ENCODE peak calls at places on chromosomes 11 and 22, in nine cellular contexts. G, N, T, D, S, I, J, A and P are unnamed samples. For H3K27me3, the result is how much of the 10 kb centered on the place peaks cover.

GRCh38 chr11:30489513-30489912 is 96.6 kb downstream of the MPPED2 start:
- DNase-seq in G (no peak), N (no peak), T (no peak), D (no peak), S (no peak), I (no peak), J (no peak), A (no peak), P (no peak)

GRCh38 chr11:73404048-73404447 is 27.8 kb downstream of the RELT start:
- DNase-seq in G (peak), N (no peak), T (peak), D (no peak), S (peak), I (no peak), J (peak), A (peak), P (no peak)

GRCh38 chr22:32824531-32825315 is 23.2 kb downstream of the TIMP3 start:
- DNase-seq in G (peak), N (no peak), T (no peak), D (no peak), S (no peak), I (no peak), J (no peak), A (no peak), P (no peak)

GRCh38 chr22:45475063-45475747 is 27.5 kb upstream of the FBLN1 start:
- DNase-seq in G (no peak), N (no peak), T (no peak), D (no peak), S (no peak), I (no peak), J (no peak), A (peak), P (peak)

GRCh38 chr11:79159657-79160450 is 281.0 kb downstream of the TENM4 start:
- DNase-seq in G (no peak), N (no peak), T (no peak), D (no peak), S (no peak), I (no peak), J (no peak), A (no peak), P (no peak)

GRCh38 chr11:117187799-117188481 is 9.4 kb downstream of the SIDT2 start:
- DNase-seq in G (peak), N (no peak), T (peak), D (no peak), S (no peak), I (peak), J (no peak), A (no peak), P (peak)

GRCh38 chr11:128244896-128245295 is 342.5 kb downstream of the ETS1 start:
- DNase-seq in G (no peak), N (no peak), T (no peak), D (no peak), S (no peak), I (no peak), J (no peak), A (peak), P (no peak)

GRCh38 chr22:20802452-20802851 is 28.5 kb downstream of the SERPIND1 start:
- DNase-seq in G (no peak), N (no peak), T (no peak), D (no peak), S (no peak), I (no peak), J (no peak), A (no peak), P (no peak)

GRCh38 chr11:110527146-110527545 is 97.4 kb downstream of the FDX1 start:
- DNase-seq in G (no peak), N (no peak), T (no peak), D (no peak), S (no peak), I (no peak), J (no peak), A (peak), P (no peak)

GRCh38 chr11:101083334-101083733 is 46.3 kb downstream of the PGR start:
- DNase-seq in G (no peak), N (no peak), T (no peak), D (no peak), S (no peak), I (no peak), J (no peak), A (no peak), P (no peak)

GRCh38 chr11:35549787-35550186 is 24.4 kb upstream of the PAMR1 start:
- DNase-seq in G (no peak), N (no peak), T (no peak), D (no peak), S (no peak), I (no peak), J (peak), A (peak), P (no peak)

GRCh38 chr11:134437821-134438220 is 25.8 kb upstream of the B3GAT1 start:
- DNase-seq in G (peak), N (no peak), T (no peak), D (no peak), S (no peak), I (no peak), J (no peak), A (no peak), P (no peak)

GRCh38 chr11:131111775-131112174 is 195.5 kb upstream of the SNX19 start:
- DNase-seq in G (no peak), N (no peak), T (no peak), D (no peak), S (no peak), I (no peak), J (no peak), A (no peak), P (no peak)

GRCh38 chr11:126476256-126476970 is 120.9 kb downstream of the ST3GAL4 start:
- DNase-seq in G (no peak), N (no peak), T (no peak), D (no peak), S (no peak), I (no peak), J (no peak), A (no peak), P (no peak)

GRCh38 chr22:20583471-20583922 is 76.1 kb downstream of the MED15 start:
- DNase-seq in G (no peak), N (no peak), T (peak), D (no peak), S (no peak), I (no peak), J (no peak), A (no peak), P (no peak)

GRCh38 chr11:15615412-15616096 is 500.8 kb downstream of the INSC start:
- DNase-seq in G (no peak), N (no peak), T (no peak), D (no peak), S (no peak), I (no peak), J (no peak), A (no peak), P (no peak)

GRCh38 chr22:48948575-48949170 is 879.0 kb downstream of the BRD1 start:
- DNase-seq in G (peak), N (no peak), T (no peak), D (no peak), S (no peak), I (no peak), J (no peak), A (no peak), P (peak)

GRCh38 chr11:66981976-66982578 is 7.0 kb downstream of the C11orf86 start:
- DNase-seq in G (peak), N (peak), T (peak), D (peak), S (peak), I (no peak), J (no peak), A (peak), P (peak)

GRCh38 chr11:58625826-58626460 is 3.5 kb downstream of the CNTF start:
- DNase-seq in G (no peak), N (no peak), T (no peak), D (no peak), S (no peak), I (no peak), J (no peak), A (peak), P (no peak)

GRCh38 chr11:118437046-118437735 is 899 bp downstream of the KMT2A start:
- DNase-seq in G (peak), N (peak), T (peak), D (no peak), S (no peak), I (peak), J (peak), A (peak), P (peak)

GRCh38 chr11:77619576-77620198 is 17.9 kb downstream of the CLNS1A start:
- DNase-seq in G (no peak), N (no peak), T (no peak), D (no peak), S (peak), I (no peak), J (peak), A (peak), P (no peak)

GRCh38 chr11:35951659-35952058 is 7.8 kb downstream of the LDLRAD3 start:
- DNase-seq in G (no peak), N (no peak), T (no peak), D (no peak), S (no peak), I (no peak), J (no peak), A (no peak), P (no peak)

GRCh38 chr11:43384393-43384792 is 25.7 kb downstream of the TTC17 start:
- DNase-seq in G (no peak), N (no peak), T (no peak), D (no peak), S (no peak), I (no peak), J (no peak), A (no peak), P (no peak)

GRCh38 chr11:123461164-123461563 is 31.1 kb downstream of the GRAMD1B start:
- DNase-seq in G (peak), N (no peak), T (peak), D (no peak), S (no peak), I (no peak), J (no peak), A (no peak), P (no peak)

GRCh38 chr11:112584674-112585073 is 324.0 kb upstream of the PLET1 start:
- DNase-seq in G (no peak), N (no peak), T (no peak), D (no peak), S (no peak), I (no peak), J (peak), A (no peak), P (no peak)

GRCh38 chr22:25567305-25567704 is 2.8 kb downstream of the GRK3 start:
- DNase-seq in G (no peak), N (no peak), T (no peak), D (no peak), S (no peak), I (no peak), J (no peak), A (no peak), P (no peak)

GRCh38 chr22:25564320-25564978 is at the start of gene GRK3:
- DNase-seq in G (peak), N (peak), T (peak), D (no peak), S (peak), I (peak), J (peak), A (peak), P (peak)

GRCh38 chr22:25566812-25567211 is 2.3 kb downstream of the GRK3 start:
- DNase-seq in G (no peak), N (no peak), T (no peak), D (no peak), S (no peak), I (no peak), J (no peak), A (no peak), P (no peak)

GRCh38 chr22:25563757-25564319 is 637 bp upstream of the GRK3 start:
- DNase-seq in G (peak), N (peak), T (no peak), D (no peak), S (no peak), I (no peak), J (no peak), A (peak), P (no peak)

DNA sequence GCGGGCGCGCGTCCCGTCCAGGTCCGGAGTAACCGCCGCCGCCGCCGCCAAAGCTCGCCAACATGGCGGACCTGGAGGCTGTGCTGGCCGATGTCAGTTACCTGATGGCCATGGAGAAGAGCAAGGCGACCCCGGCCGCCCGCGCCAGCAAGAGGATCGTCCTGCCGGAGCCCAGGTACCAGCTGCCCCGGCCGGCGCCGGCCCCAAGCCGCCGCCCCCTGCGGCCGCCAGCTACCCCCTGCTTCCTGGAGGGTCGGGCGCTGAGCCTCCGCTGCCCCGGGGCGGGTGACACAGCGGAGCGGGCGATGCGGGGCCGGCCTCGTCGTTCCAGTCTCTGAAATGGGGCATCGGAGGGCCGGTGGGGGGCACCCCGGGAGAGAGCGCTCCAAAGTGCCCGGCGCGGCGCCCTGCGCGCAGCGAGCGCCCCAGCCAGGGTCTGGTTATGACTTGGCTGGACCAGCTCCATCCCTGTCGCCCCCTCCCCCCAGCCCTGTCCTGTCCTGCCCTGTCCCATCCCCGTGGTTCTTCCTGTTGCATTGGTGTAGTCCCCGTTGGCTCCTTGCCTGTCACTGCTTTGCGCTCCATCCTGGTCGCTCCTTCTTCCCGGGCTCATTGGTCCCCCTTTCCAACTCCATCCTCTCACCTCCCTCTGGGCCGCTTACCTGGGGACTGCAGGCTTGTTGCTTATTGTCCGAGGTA is 653 bp downstream of the GRK3 start:
- DNase-seq in G (peak), N (peak), T (peak), D (no peak), S (no peak), I (peak), J (no peak), A (no peak), P (peak)
- H3K27me3 ChIP-seq in G (under half), N (under half), T (under half), D (under half), S (under half), I (under half), J (under half), A (under half), P (under half)

GRCh38 chr22:42438293-42438650 is 6.1 kb upstream of the NFAM1 start:
- DNase-seq in G (no peak), N (no peak), T (no peak), D (no peak), S (no peak), I (no peak), J (no peak), A (no peak), P (no peak)
- H3K4me3 ChIP-seq in G (no peak), N (no peak), T (no peak), D (no peak), S (no peak), I (no peak), J (peak), A (no peak), P (no peak)

GRCh38 chr11:65279713-65280459 is 18.1 kb downstream of the POLA2 start:
- DNase-seq in G (peak), N (peak), T (peak), D (peak), S (peak), I (peak), J (no peak), A (peak), P (no peak)
- H3K27ac ChIP-seq in G (peak), N (no peak), T (no peak), D (peak), S (peak), I (no peak), J (no peak), A (peak), P (peak)

DNA sequence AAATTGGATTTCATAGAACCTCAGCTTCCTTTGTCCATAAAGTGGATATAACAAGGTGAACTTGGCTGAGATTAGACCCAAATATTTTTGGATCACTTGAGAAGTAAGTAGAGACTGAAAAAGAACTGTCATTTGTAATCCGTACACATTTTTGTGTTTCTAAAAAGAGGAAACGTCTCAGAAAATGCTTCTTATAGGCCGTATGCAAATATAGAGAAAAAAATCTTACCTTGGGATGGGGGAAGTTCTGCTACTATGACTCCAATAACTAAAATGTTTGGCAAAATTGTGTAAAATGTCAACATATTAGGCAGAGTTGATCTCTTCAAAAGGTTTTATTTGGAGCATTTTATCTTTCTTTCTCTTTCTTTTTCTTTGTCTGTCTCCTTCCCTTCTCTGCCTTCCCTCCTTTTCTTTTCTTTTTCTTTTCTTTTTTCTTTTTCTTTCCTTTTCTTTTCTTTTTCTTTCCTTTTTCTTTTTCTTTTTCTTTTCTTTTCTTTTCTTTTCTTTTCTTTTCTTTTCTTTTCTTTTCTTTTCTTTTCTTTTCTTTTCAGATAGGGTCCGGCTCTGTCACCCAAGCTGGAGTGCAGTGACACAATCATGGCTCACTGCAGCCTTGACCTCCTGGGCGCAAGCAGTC is 48.2 kb downstream of the ADM start:
- DNase-seq in G (no peak), N (no peak), T (no peak), D (no peak), S (no peak), I (no peak), J (no peak), A (no peak), P (no peak)
- H3K27me3 ChIP-seq in G (under half), N (under half), T (under half), D (under half), S (under half), I (under half), J (under half), A (under half), P (under half)

GRCh38 chr11:65617136-65617850 is 1.7 kb downstream of the PCNX3 start:
- DNase-seq in G (no peak), N (no peak), T (no peak), D (no peak), S (no peak), I (no peak), J (no peak), A (no peak), P (no peak)
- H3K4me3 ChIP-seq in G (no peak), N (no peak), T (no peak), D (peak), S (peak), I (no peak), J (peak), A (no peak), P (no peak)

DNA sequence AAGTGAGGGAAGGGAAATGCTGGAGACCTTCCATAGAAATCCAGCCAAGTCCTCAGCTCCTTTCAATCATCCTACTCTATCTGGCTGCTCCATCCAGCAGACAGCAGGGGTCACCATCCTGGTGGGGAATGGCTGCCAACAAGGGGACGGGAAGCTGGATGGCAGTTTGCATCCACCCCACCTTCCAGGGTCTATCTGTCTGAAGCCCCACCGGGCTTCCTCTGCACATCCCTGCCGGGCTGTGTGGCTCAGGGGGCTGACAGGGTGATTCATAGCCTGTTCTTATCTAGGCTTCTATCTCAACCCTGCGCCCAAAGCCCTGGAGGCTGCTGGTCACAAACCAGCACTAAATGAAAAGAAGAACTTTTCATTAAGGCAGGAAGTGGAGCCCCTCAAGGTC is 1.1 kb downstream of the SYTL2 start:
- DNase-seq in G (no peak), N (no peak), T (no peak), D (no peak), S (no peak), I (peak), J (peak), A (no peak), P (no peak)
- H3K27ac ChIP-seq in G (no peak), N (no peak), T (no peak), D (peak), S (no peak), I (peak), J (no peak), A (no peak), P (peak)